ENCODE peak calls at places on chromosomes 11 and 22, in four cellular contexts. F is PC-9, A is pancreas, X is K562. T is an unnamed sample. For H3K4me1, the result is how much of the 10 kb centered on the place peaks cover.

GRCh38 chr11:126210871-126211235 is 597 bp downstream of the RPUSD4 start:
- DNase-seq in F (no peak), X (no peak), A (no peak), T (no peak)

GRCh38 chr22:28222976-28223375 is 303.9 kb upstream of the PITPNB start:
- DNase-seq in F (no peak), A (no peak), X (no peak), T (no peak)

GRCh38 chr11:97158256-97158655 is 768.4 kb downstream of the JRKL start:
- DNase-seq in A (no peak), F (no peak), X (no peak), T (no peak)

GRCh38 chr11:69909561-69910518 is 90.6 kb upstream of the FGF3 start:
- DNase-seq in X (peak), F (no peak), A (no peak), T (peak)

GRCh38 chr22:39688186-39688768 is 117.7 kb downstream of the CACNA1I start:
- DNase-seq in X (no peak), A (no peak), F (no peak), T (no peak)

GRCh38 chr11:28104425-28104824 is 3.5 kb downstream of the KIF18A start:
- DNase-seq in A (no peak), F (no peak), X (no peak), T (no peak)

GRCh38 chr11:78036313-78036712 is 13.2 kb upstream of the KCTD14 start:
- DNase-seq in A (no peak), F (no peak), X (no peak), T (no peak)

GRCh38 chr11:66914505-66914904 is 43.7 kb downstream of the PC start:
- DNase-seq in X (no peak), A (no peak), F (no peak), T (no peak)

GRCh38 chr11:118635642-118636041 is 28.2 kb downstream of the PHLDB1 start:
- DNase-seq in A (no peak), F (no peak), X (no peak), T (no peak)

GRCh38 chr11:125517116-125517804 is 21.2 kb upstream of the FEZ1 start:
- DNase-seq in A (no peak), X (peak), F (no peak), T (no peak)

GRCh38 chr22:43136255-43136654 is 6.9 kb downstream of the MCAT start:
- DNase-seq in X (peak), F (peak), A (no peak), T (peak)

GRCh38 chr11:117232911-117233409 is 489 bp downstream of the RNF214 start:
- DNase-seq in F (no peak), X (no peak), A (no peak), T (peak)

DNA sequence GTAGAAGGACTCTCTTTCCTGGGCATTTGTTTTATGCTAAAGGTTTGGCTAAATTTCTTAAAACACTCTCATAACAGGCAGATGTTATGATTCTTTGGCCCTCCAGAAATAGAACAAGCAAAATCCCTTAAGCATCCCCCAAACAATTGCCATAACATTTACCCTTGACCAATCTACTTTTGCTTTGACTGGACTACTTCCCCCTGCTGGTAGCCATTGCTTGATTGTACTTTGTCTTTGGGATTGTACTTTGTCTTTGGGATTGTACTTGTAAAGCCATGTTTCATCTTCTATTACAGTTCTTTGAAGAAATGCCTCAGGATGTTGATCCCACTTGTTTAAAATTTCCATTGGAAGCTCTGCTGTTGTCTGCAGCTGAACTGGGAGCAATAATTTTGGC is 53.3 kb upstream of the GLYAT start:
- DNase-seq in F (no peak), A (no peak), X (no peak), T (no peak)
- TF ChIP-seq CTCF in F (peak), A (no peak), X (no peak), T (peak)

DNA sequence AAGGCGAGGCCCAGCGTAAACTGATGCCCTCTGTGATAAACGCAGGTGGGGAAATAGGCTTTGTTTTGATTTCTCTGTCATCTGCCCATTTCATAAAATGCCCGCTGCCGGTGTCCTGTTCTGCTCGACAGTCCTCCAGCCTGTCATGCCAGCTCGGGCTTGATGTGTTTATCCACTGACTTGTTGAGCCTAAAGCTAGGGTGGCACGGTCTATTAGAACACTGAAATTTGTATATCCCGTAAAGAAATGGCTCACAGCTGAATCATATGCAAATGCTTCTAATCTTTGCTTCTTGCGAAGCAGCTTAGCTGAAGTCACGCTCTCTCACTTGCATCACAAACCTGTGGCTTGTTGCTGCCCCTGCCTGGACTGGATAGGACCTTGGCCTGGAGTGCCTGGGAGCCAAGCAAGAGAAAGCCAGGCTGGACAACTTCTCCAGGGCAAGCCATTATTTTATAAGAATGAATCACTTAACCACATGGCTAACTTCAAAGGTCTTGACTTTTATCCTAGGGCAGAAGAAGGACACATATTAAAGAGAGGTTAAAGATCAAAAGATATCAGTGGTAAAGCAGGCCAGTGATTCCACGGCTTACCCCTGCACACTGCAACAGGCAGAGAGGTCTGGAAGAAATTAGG is 33.1 kb downstream of the EHF start:
- DNase-seq in A (peak), X (no peak), F (peak), T (no peak)
- H3K4me3 ChIP-seq in A (no peak), X (no peak), F (peak), T (no peak)

DNA sequence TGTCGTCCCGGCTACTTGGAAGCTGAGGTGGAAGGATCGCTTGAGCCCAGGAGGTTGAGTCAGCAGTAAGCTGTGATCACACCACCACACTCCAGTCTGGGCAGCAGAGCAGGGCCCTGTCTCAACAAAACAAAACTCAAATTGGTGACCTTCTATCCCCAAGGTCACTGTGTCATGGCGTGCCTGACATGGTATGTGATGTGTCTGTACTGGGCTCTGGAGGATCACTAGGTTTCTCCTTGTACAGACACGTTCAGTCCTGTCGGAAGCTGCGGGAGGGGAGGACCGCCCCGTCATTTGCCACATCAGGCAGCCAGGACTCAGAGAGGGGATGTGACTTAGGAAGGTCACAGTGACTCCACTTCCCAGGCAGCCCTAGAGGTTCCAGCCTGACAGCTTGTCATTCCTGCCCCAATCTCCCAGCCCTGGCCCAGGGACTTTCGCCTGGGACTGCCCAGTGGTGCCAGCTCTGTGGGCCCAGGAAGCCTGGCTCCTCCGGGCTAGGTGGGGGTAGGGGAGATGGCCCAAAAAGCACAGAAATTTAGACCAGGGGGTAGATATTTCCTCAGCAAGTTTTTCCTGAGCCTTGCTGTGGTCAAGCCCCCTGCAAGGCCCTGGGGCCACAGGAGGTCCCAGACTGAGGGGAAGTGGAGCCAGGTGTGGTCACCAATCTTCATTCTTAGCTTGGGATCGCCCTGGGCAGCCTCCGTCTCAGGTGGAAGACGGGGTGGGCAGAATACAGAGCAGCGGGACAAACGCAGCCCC is 53.2 kb downstream of the TRIOBP start:
- DNase-seq in X (no peak), A (no peak), F (no peak), T (no peak)
- H3K4me1 ChIP-seq in X (half or more), A (under half), F (half or more), T (under half)

GRCh38 chr11:108117746-108118371 is 3.5 kb upstream of the ACAT1 start:
- DNase-seq in F (peak), X (peak), A (no peak), T (no peak)

GRCh38 chr11:108125126-108125525 is 3.8 kb downstream of the ACAT1 start:
- DNase-seq in F (no peak), X (no peak), A (no peak), T (peak)

GRCh38 chr11:108122166-108122628 is 830 bp downstream of the ACAT1 start:
- DNase-seq in X (no peak), F (no peak), A (no peak), T (no peak)

GRCh38 chr11:108115495-108116140 is 5.7 kb upstream of the ACAT1 start:
- DNase-seq in X (no peak), F (peak), A (peak), T (peak)

DNA sequence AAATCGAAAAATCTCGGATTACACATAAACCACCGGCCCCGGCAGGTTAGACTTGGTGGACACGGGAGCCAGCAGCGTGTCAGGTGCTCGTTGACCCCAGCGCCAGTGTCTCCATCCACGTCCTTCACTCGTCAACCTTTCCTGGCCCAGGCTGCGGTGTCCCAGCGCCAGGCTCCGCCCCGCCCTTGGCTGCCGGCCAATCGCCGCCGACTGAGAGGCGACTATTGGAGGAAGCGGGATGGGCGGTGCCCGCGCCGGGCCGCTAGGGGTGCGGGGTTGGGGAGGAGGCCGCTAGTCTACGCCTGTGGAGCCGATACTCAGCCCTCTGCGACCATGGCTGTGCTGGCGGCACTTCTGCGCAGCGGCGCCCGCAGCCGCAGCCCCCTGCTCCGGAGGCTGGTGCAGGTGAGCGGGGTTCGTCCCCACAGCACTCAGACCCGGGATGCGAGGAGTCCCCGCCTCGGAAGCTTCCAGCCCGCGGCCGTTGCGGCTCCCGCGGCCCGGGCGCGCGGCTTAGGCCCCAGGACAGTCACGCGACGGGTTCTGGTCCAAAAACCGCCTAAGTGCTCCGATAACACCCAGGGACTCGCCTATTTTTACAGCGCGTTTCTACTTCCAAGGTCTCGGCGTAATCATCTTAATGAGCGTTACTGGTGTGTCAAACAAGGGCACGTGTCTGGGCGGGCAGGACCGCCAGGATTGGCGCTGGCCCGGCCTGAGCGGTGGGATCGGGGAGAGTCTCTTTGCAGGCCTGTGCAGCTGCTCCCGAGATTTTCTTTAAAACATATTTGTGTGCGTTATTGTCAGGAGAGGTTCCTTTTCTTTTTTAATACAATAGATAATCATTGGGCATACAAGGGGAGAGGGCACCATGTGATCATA is at the start of gene ACAT1:
- DNase-seq in F (peak), A (peak), X (peak), T (peak)
- TF ChIP-seq CTCF in F (peak), A (peak), X (peak), T (no peak)